ENCODE peak calls at places on chromosomes 13 and 19, in seven cellular contexts. Y is fibroblast of villous mesenchyme; P is CD4-positive, alpha-beta T cell; T is CD8-positive, alpha-beta T cell; J is left ventricle myocardium inferior; X is DND-41; V is colonic mucosa. G is an unnamed sample.

GRCh38 chr13:55990631-55991030 is 1150.1 kb upstream of the PRR20A start:
- DNase-seq in Y (no peak), P (no peak), T (no peak), J (no peak), X (no peak), V (no peak), G (no peak)

GRCh38 chr13:93413972-93414717 is 187.5 kb downstream of the GPC6 start:
- DNase-seq in Y (no peak), P (no peak), T (no peak), J (no peak), X (no peak), V (no peak), G (no peak)

GRCh38 chr13:113802090-113802531 is 43.1 kb downstream of the TMEM255B start:
- DNase-seq in Y (peak), P (no peak), T (no peak), J (peak), X (no peak), V (peak), G (no peak)

GRCh38 chr13:113592571-113592970 is 8.0 kb downstream of the TFDP1 start:
- DNase-seq in Y (no peak), P (no peak), T (no peak), J (no peak), X (peak), V (peak), G (no peak)

GRCh38 chr13:54614729-54615128 is 1586.1 kb downstream of the OLFM4 start:
- DNase-seq in Y (no peak), P (no peak), T (no peak), J (no peak), X (no peak), V (no peak), G (no peak)

GRCh38 chr19:43331435-43332010 is 22.0 kb upstream of the CD177 start:
- DNase-seq in Y (no peak), P (no peak), T (no peak), J (no peak), X (no peak), V (no peak), G (no peak)

GRCh38 chr13:113178070-113178895 is 19.8 kb downstream of the PROZ start:
- DNase-seq in Y (peak), P (no peak), T (no peak), J (no peak), X (no peak), V (no peak), G (no peak)

GRCh38 chr19:54127688-54128440 is 9.7 kb upstream of the CNOT3 start:
- DNase-seq in Y (no peak), P (no peak), T (no peak), J (no peak), X (no peak), V (no peak), G (no peak)

GRCh38 chr13:23871616-23872220 is 17.5 kb downstream of the MIPEP start:
- DNase-seq in Y (peak), P (no peak), T (no peak), J (no peak), X (no peak), V (no peak), G (no peak)

GRCh38 chr13:52835071-52835793 is 13.2 kb downstream of the PCDH8 start:
- DNase-seq in Y (no peak), P (no peak), T (no peak), J (no peak), X (no peak), V (no peak), G (no peak)

GRCh38 chr13:24511019-24511823 is 1.4 kb downstream of the PARP4 start:
- DNase-seq in Y (peak), P (peak), T (peak), J (no peak), X (peak), V (peak), G (peak)

DNA sequence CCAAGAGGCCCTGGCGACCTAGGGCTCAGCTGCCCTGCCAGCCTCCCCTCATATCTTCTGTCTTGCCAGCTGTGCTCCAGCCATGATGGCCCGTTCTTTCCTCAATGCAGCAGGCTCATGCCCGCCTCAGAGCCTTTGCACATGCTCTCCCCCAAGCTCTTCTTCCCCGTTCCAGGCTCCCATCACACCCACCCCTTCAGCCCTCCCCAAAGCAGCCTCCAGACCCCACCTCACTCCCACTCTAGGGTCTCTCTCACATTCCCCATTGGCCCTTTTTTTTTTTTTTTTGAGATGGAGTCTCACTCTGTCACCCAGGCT is 29.9 kb upstream of the ATP1A3 start:
- DNase-seq in Y (no peak), P (no peak), T (no peak), J (no peak), X (no peak), V (no peak), G (no peak)
- TF ChIP-seq CTCF in Y (no peak), P (no peak), T (no peak), J (no peak), X (no peak), V (no peak), G (no peak)

DNA sequence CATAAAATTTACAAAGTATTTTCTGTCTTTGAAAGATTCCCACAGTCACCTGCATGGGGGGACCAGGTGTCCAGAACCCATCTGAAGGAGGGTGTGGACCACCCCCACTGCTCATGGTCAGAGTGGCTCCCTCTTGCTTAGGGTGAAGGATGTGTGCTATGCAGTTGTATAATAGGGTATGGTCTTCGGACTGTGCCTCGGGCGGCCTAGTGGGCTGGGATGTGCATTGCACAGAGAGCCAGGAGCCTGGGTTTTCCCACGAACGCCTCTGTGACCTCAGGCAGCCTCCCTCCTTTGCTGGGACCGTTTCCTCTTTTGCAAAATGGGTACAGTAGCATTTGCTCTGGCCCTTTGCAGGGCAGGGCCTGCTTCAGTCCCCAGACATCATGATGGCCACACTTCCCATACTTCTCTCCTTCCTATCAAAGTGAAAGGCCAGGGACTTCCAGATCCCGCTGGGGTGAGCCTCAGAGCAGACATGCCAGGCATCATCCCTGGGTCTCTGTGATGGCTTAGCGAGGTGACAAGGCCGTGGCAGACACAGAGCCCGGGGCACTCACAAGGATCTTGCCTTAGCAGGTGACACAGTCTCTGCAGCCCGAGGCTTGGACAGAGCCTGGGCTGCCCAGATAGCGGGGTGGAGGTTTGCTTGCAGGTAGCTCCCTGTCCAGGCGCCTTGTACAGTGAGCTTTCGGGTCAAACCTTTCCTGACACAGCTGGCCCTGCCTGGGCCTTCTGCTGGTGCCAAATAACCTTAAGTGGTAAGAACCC is 59.4 kb upstream of the ZNF536 start:
- DNase-seq in Y (no peak), P (no peak), T (no peak), J (no peak), X (no peak), V (no peak), G (no peak)
- TF ChIP-seq CTCF in Y (no peak), P (no peak), T (no peak), J (no peak), X (no peak), V (no peak), G (no peak)

GRCh38 chr19:2254052-2254872 is 2.0 kb downstream of the JSRP1 start:
- DNase-seq in Y (no peak), P (no peak), T (no peak), J (no peak), X (no peak), V (no peak), G (no peak)
- TF ChIP-seq CTCF in Y (peak), P (no peak), T (no peak), J (peak), X (no peak), V (no peak), G (no peak)

GRCh38 chr13:46905249-46905648 is 8.4 kb upstream of the HTR2A start:
- DNase-seq in Y (peak), P (no peak), T (no peak), J (no peak), X (no peak), V (no peak), G (no peak)
- TF ChIP-seq CTCF in Y (peak), P (no peak), T (no peak), J (no peak), X (no peak), V (no peak), G (no peak)

GRCh38 chr19:10155834-10156233 is 36.1 kb upstream of the EIF3G start:
- DNase-seq in Y (no peak), P (no peak), T (no peak), J (no peak), X (no peak), V (no peak), G (no peak)
- TF ChIP-seq CTCF in Y (no peak), P (no peak), T (no peak), J (no peak), X (no peak), V (no peak), G (no peak)

GRCh38 chr13:112014857-112015256 is 52.1 kb upstream of the SOX1 start:
- DNase-seq in Y (no peak), P (no peak), T (no peak), J (no peak), X (no peak), V (no peak), G (no peak)
- TF ChIP-seq CTCF in Y (no peak), P (no peak), T (no peak), J (no peak), X (no peak), V (no peak), G (no peak)

DNA sequence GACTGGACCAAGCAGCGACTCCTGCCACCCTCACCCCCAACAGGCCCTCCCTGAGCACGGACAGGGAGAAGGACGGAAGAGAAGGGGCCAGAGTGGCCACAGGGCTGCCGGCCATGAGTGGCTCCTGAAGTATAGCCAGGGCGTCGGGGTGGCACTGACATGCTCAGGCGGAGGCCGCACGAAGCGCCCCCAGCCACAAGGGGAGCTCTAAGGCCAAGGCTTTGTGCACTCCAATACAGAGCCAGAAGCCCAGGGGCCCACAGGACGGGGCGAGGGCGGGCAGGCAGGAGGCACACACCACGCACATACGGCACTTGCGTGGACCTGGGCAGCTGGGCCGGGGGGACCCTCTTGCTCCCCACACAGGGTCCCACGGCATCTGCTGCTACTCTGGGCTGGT is 52.0 kb downstream of the KLF2 start:
- DNase-seq in Y (no peak), P (no peak), T (peak), J (no peak), X (peak), V (no peak), G (peak)
- TF ChIP-seq CTCF in Y (peak), P (peak), T (peak), J (peak), X (peak), V (peak), G (peak)